ENCODE peak calls at places on chromosomes 6 and 20, in seven cellular contexts. One of them, this sample, is unnamed.

GRCh38 chr20:2658414-2659354 is 5.3 kb downstream of the IDH3B start:
- DNase-seq in hypothalamus: no peak
- DNase-seq in AG09309: no peak
- DNase-seq in iris pigment epithelial cell: no peak
- DNase-seq in DMS153: no peak
- DNase-seq in SW480: peak
- DNase-seq in NCI-H748 treated with DMSO at 0.1 percent for 48 hours: no peak
- DNase-seq in this sample: no peak

GRCh38 chr20:47126374-47126705 is 230.2 kb downstream of the ZMYND8 start:
- DNase-seq in iris pigment epithelial cell: no peak
- DNase-seq in AG09309: no peak
- DNase-seq in DMS153: no peak
- DNase-seq in hypothalamus: no peak
- DNase-seq in SW480: no peak
- DNase-seq in NCI-H748 treated with DMSO at 0.1 percent for 48 hours: no peak
- DNase-seq in this sample: no peak

GRCh38 chr6:149615805-149616204 is 32.7 kb downstream of the KATNA1 start:
- DNase-seq in NCI-H748 treated with DMSO at 0.1 percent for 48 hours: no peak
- DNase-seq in hypothalamus: no peak
- DNase-seq in SW480: no peak
- DNase-seq in AG09309: no peak
- DNase-seq in DMS153: no peak
- DNase-seq in iris pigment epithelial cell: no peak
- DNase-seq in this sample: no peak

GRCh38 chr6:92496527-92496926 is 922.8 kb downstream of the EPHA7 start:
- DNase-seq in DMS153: no peak
- DNase-seq in NCI-H748 treated with DMSO at 0.1 percent for 48 hours: no peak
- DNase-seq in iris pigment epithelial cell: no peak
- DNase-seq in SW480: no peak
- DNase-seq in AG09309: no peak
- DNase-seq in hypothalamus: no peak
- DNase-seq in this sample: no peak

GRCh38 chr6:43773981-43774775 is 4.2 kb downstream of the VEGFA start:
- DNase-seq in DMS153: no peak
- DNase-seq in hypothalamus: no peak
- DNase-seq in NCI-H748 treated with DMSO at 0.1 percent for 48 hours: no peak
- DNase-seq in SW480: no peak
- DNase-seq in iris pigment epithelial cell: no peak
- DNase-seq in AG09309: no peak
- DNase-seq in this sample: no peak

GRCh38 chr20:46084805-46085792 is 4.7 kb downstream of the NCOA5 start:
- DNase-seq in NCI-H748 treated with DMSO at 0.1 percent for 48 hours: peak
- DNase-seq in iris pigment epithelial cell: peak
- DNase-seq in hypothalamus: no peak
- DNase-seq in SW480: no peak
- DNase-seq in DMS153: peak
- DNase-seq in AG09309: no peak
- DNase-seq in this sample: no peak

GRCh38 chr6:137000825-137001224 is 43.9 kb downstream of the IL20RA start:
- DNase-seq in hypothalamus: no peak
- DNase-seq in SW480: peak
- DNase-seq in AG09309: no peak
- DNase-seq in NCI-H748 treated with DMSO at 0.1 percent for 48 hours: no peak
- DNase-seq in DMS153: peak
- DNase-seq in iris pigment epithelial cell: no peak
- DNase-seq in this sample: no peak

GRCh38 chr6:130872250-130873095 is 45.3 kb downstream of the SMLR1 start:
- DNase-seq in AG09309: no peak
- DNase-seq in iris pigment epithelial cell: peak
- DNase-seq in SW480: peak
- DNase-seq in hypothalamus: peak
- DNase-seq in DMS153: no peak
- DNase-seq in NCI-H748 treated with DMSO at 0.1 percent for 48 hours: no peak
- DNase-seq in this sample: no peak